ENCODE peak calls at places on chromosome 9, in ten cellular contexts. Y, X, J, T, R, U, N, G, M and D are unnamed samples.

GRCh38 chr9:130522233-130522808 is 57.1 kb upstream of the FUBP3 start:
- DNase-seq in Y (no peak), X (no peak), J (no peak), T (no peak), R (no peak), U (no peak), N (no peak), G (peak), M (peak), D (no peak)

GRCh38 chr9:89093201-89093600 is 85.4 kb downstream of the SHC3 start:
- DNase-seq in Y (no peak), X (no peak), J (no peak), T (no peak), R (no peak), U (no peak), N (no peak), G (no peak), M (no peak), D (no peak)

GRCh38 chr9:112970939-112971338 is 41.1 kb downstream of the ZNF883 start:
- DNase-seq in Y (no peak), X (peak), J (no peak), T (no peak), R (no peak), U (no peak), N (no peak), G (peak), M (no peak), D (peak)

GRCh38 chr9:70635790-70636189 is 221.3 kb upstream of the KLF9 start:
- DNase-seq in Y (no peak), X (no peak), J (no peak), T (no peak), R (no peak), U (no peak), N (no peak), G (no peak), M (no peak), D (no peak)

GRCh38 chr9:134175291-134175807 is 11.0 kb upstream of the RNU6ATAC start:
- DNase-seq in Y (no peak), X (no peak), J (no peak), T (no peak), R (no peak), U (no peak), N (no peak), G (no peak), M (no peak), D (peak)

GRCh38 chr9:134434896-134435506 is 108.7 kb downstream of the RXRA start:
- DNase-seq in Y (no peak), X (peak), J (no peak), T (peak), R (peak), U (peak), N (peak), G (no peak), M (no peak), D (peak)

GRCh38 chr9:136354592-136355085 is 8.9 kb downstream of the DNLZ start:
- DNase-seq in Y (no peak), X (no peak), J (no peak), T (no peak), R (no peak), U (no peak), N (no peak), G (no peak), M (no peak), D (peak)

GRCh38 chr9:90458485-90458884 is 184.1 kb downstream of the DIRAS2 start:
- DNase-seq in Y (peak), X (no peak), J (no peak), T (no peak), R (no peak), U (no peak), N (no peak), G (peak), M (no peak), D (no peak)

GRCh38 chr9:77743381-77743780 is 95.3 kb upstream of the GNA14 start:
- DNase-seq in Y (no peak), X (no peak), J (no peak), T (no peak), R (no peak), U (peak), N (no peak), G (no peak), M (no peak), D (peak)